ENCODE peak calls at places on chromosomes 11 and 22, in nine cellular contexts. C is GM13977; A is anterior cingulate cortex; M is NCI-H2081 treated with DMSO at 0.1 percent for 48 hours; F is lung microvascular endothelial cell; D is NCI-H1436; V is NCI-H345; B is stimulated activated CD4-positive, alpha-beta T cell treated with anti-CD3 and anti-CD28 coated beads, Interleukin-2, amount 100 ng/mL, for 4 hours; G is HAP-1. E is an unnamed sample.

GRCh38 chr11:3203221-3204043 is 15.2 kb downstream of the MRGPRG start:
- DNase-seq in C (no peak), A (no peak), M (no peak), F (no peak), D (no peak), V (peak; percentile 29), B (no peak), G (no peak), E (no peak)

GRCh38 chr22:44952863-44953790 is 56.7 kb downstream of the PHF21B start:
- DNase-seq in C (no peak), A (no peak), M (no peak), F (no peak), D (no peak), V (no peak), B (no peak), G (no peak), E (no peak)

GRCh38 chr11:45919806-45920530 is 2.3 kb upstream of the PEX16 start:
- DNase-seq in C (no peak), A (no peak), M (no peak), F (no peak), D (no peak), V (no peak), B (no peak), G (no peak), E (no peak)

GRCh38 chr22:24952837-24953293 is 349 bp downstream of the KIAA1671 start:
- DNase-seq in C (no peak), A (peak; percentile 35), M (no peak), F (peak; percentile 86), D (no peak), V (peak; percentile 36), B (no peak), G (peak; percentile 58), E (peak; percentile 54)

GRCh38 chr11:73962097-73962705 is 11.4 kb downstream of the DNAJB13 start:
- DNase-seq in C (no peak), A (peak; percentile 7), M (no peak), F (no peak), D (no peak), V (no peak), B (no peak), G (no peak), E (no peak)

GRCh38 chr11:109644158-109644557 is 222.2 kb downstream of the C11orf87 start:
- DNase-seq in C (no peak), A (peak; percentile 48), M (peak; percentile 77), F (no peak), D (no peak), V (peak; percentile 97), B (no peak), G (no peak), E (peak; percentile 65)

GRCh38 chr11:7555067-7555699 is 41.4 kb downstream of the PPFIBP2 start:
- DNase-seq in C (no peak), A (no peak), M (no peak), F (no peak), D (no peak), V (no peak), B (no peak), G (no peak), E (peak; percentile 16)

GRCh38 chr11:63763506-63764200 is 4.9 kb downstream of the ZFTA start:
- DNase-seq in C (peak; percentile 38), A (no peak), M (no peak), F (no peak), D (no peak), V (no peak), B (no peak), G (no peak), E (no peak)

GRCh38 chr22:36134167-36134566 is 26.4 kb downstream of the APOL3 start:
- DNase-seq in C (no peak), A (no peak), M (no peak), F (no peak), D (no peak), V (no peak), B (no peak), G (no peak), E (no peak)

GRCh38 chr11:13140028-13140870 is 131.1 kb downstream of the RASSF10 start:
- DNase-seq in C (no peak), A (no peak), M (no peak), F (no peak), D (peak; percentile 31), V (no peak), B (no peak), G (no peak), E (no peak)

GRCh38 chr11:97732011-97732632 is 1288.6 kb upstream of the CNTN5 start:
- DNase-seq in C (no peak), A (no peak), M (no peak), F (no peak), D (no peak), V (no peak), B (no peak), G (no peak), E (no peak)

GRCh38 chr11:102849319-102849718 is 5.9 kb upstream of the MMP3 start:
- DNase-seq in C (no peak), A (no peak), M (no peak), F (no peak), D (no peak), V (no peak), B (no peak), G (no peak), E (no peak)

GRCh38 chr11:132576706-132577105 is 955.6 kb downstream of the OPCML start:
- DNase-seq in C (no peak), A (no peak), M (no peak), F (peak; percentile 3), D (no peak), V (no peak), B (no peak), G (no peak), E (no peak)

GRCh38 chr22:40666151-40666848 is 13.0 kb upstream of the MCHR1 start:
- DNase-seq in C (no peak), A (no peak), M (no peak), F (peak; percentile 16), D (no peak), V (no peak), B (no peak), G (no peak), E (peak; percentile 4)

GRCh38 chr22:27714076-27714475 is 87.5 kb downstream of the MN1 start:
- DNase-seq in C (no peak), A (no peak), M (no peak), F (no peak), D (no peak), V (no peak), B (no peak), G (peak; percentile 18), E (no peak)

GRCh38 chr11:103537904-103538502 is 428.8 kb downstream of the DYNC2H1 start:
- DNase-seq in C (peak; percentile 6), A (no peak), M (no peak), F (peak; percentile 52), D (no peak), V (no peak), B (no peak), G (peak; percentile 23), E (no peak)

GRCh38 chr11:1458340-1459218 is 28.0 kb downstream of the MOB2 start:
- DNase-seq in C (no peak), A (no peak), M (no peak), F (no peak), D (peak; percentile 18), V (peak; percentile 34), B (no peak), G (peak; percentile 16), E (peak; percentile 29)

GRCh38 chr11:34565417-34566208 is 52.0 kb upstream of the ELF5 start:
- DNase-seq in C (peak; percentile 41), A (no peak), M (no peak), F (no peak), D (no peak), V (no peak), B (no peak), G (peak; percentile 24), E (no peak)

GRCh38 chr11:113534625-113535024 is 59.4 kb upstream of the DRD2 start:
- DNase-seq in C (no peak), A (no peak), M (no peak), F (no peak), D (no peak), V (no peak), B (no peak), G (no peak), E (no peak)

GRCh38 chr11:35927730-35928129 is 16.1 kb upstream of the LDLRAD3 start:
- DNase-seq in C (no peak), A (no peak), M (no peak), F (no peak), D (no peak), V (no peak), B (no peak), G (no peak), E (no peak)

GRCh38 chr11:97537407-97538150 is 1147.8 kb downstream of the JRKL start:
- DNase-seq in C (no peak), A (no peak), M (no peak), F (no peak), D (no peak), V (no peak), B (no peak), G (no peak), E (no peak)

GRCh38 chr11:12377106-12377823 is at the start of gene PARVA:
- DNase-seq in C (no peak), A (no peak), M (no peak), F (peak; percentile 80), D (no peak), V (no peak), B (no peak), G (no peak), E (no peak)

GRCh38 chr11:10326080-10326964 is 21.4 kb downstream of the ADM start:
- DNase-seq in C (no peak), A (no peak), M (no peak), F (peak; percentile 42), D (no peak), V (no peak), B (no peak), G (no peak), E (peak; percentile 46)

GRCh38 chr11:69321877-69322350 is 28.0 kb downstream of the MYEOV start:
- DNase-seq in C (no peak), A (no peak), M (no peak), F (peak; percentile 95), D (no peak), V (no peak), B (no peak), G (no peak), E (no peak)

GRCh38 chr22:20422271-20422958 is 15.2 kb downstream of the SCARF2 start:
- DNase-seq in C (no peak), A (no peak), M (no peak), F (no peak), D (no peak), V (no peak), B (no peak), G (no peak), E (no peak)

GRCh38 chr22:19873138-19873959 is 18.7 kb upstream of the GNB1L start:
- DNase-seq in C (no peak), A (no peak), M (no peak), F (no peak), D (no peak), V (no peak), B (no peak), G (no peak), E (no peak)

GRCh38 chr11:68751331-68751856 is at the start of gene TESMIN:
- DNase-seq in C (peak; percentile 99), A (peak; percentile 27), M (no peak), F (peak; percentile 76), D (peak; percentile 89), V (peak; percentile 86), B (peak; percentile 89), G (peak; percentile 83), E (peak; percentile 21)

E was measured in caudate nucleus.